ENCODE peak calls at places on chromosomes 1 and 21, in nine cellular contexts. S is fibroblast of the aortic adventitia, Z is OCI-LY7, K is cardiac muscle cell, P is AG04450, L is uterus, A is fibroblast of lung, W is neuronal stem cell, N is upper lobe of right lung. F is an unnamed sample.

GRCh38 chr1:94236630-94237290 is 624 bp downstream of the ARHGAP29 start:
- DNase-seq in S (peak), Z (no peak), K (peak), P (no peak), L (peak), A (peak), W (no peak), N (no peak), F (no peak)

GRCh38 chr1:58932820-58933598 is 149.2 kb upstream of the JUN start:
- DNase-seq in S (peak), Z (no peak), K (no peak), P (no peak), L (no peak), A (peak), W (no peak), N (peak), F (peak)

GRCh38 chr1:187067160-187067559 is 238.4 kb downstream of the PLA2G4A start:
- DNase-seq in S (no peak), Z (no peak), K (no peak), P (no peak), L (no peak), A (no peak), W (no peak), N (no peak), F (no peak)

GRCh38 chr1:240178366-240178765 is 86.7 kb downstream of the FMN2 start:
- DNase-seq in S (no peak), Z (no peak), K (no peak), P (no peak), L (no peak), A (no peak), W (no peak), N (no peak), F (no peak)

GRCh38 chr1:218568962-218569530 is 223.9 kb downstream of the TGFB2 start:
- DNase-seq in S (no peak), Z (no peak), K (no peak), P (no peak), L (no peak), A (no peak), W (no peak), N (no peak), F (no peak)

GRCh38 chr1:31672988-31673387 is 28.3 kb upstream of the PEF1 start:
- DNase-seq in S (no peak), Z (no peak), K (no peak), P (no peak), L (no peak), A (no peak), W (no peak), N (no peak), F (no peak)

GRCh38 chr1:11134352-11135266 is 34.9 kb upstream of the EXOSC10 start:
- DNase-seq in S (peak), Z (no peak), K (no peak), P (peak), L (no peak), A (peak), W (no peak), N (no peak), F (no peak)

GRCh38 chr21:38478782-38479181 is 19.5 kb downstream of the ERG start:
- DNase-seq in S (peak), Z (no peak), K (no peak), P (no peak), L (no peak), A (peak), W (no peak), N (no peak), F (no peak)

GRCh38 chr1:204991342-204991844 is 51.6 kb upstream of the CNTN2 start:
- DNase-seq in S (no peak), Z (no peak), K (no peak), P (no peak), L (no peak), A (no peak), W (peak), N (no peak), F (no peak)

GRCh38 chr1:156583821-156584622 is 4.5 kb downstream of the TTC24 start:
- DNase-seq in S (peak), Z (peak), K (peak), P (peak), L (peak), A (peak), W (peak), N (no peak), F (peak)

GRCh38 chr1:32142446-32143301 is 34.8 kb downstream of the KPNA6 start:
- DNase-seq in S (peak), Z (no peak), K (peak), P (peak), L (peak), A (peak), W (no peak), N (no peak), F (peak)

GRCh38 chr1:67850611-67851075 is 17.4 kb upstream of the GNG12 start:
- DNase-seq in S (peak), Z (no peak), K (no peak), P (no peak), L (peak), A (peak), W (no peak), N (peak), F (peak)

GRCh38 chr1:244010191-244010590 is 40.9 kb upstream of the ZBTB18 start:
- DNase-seq in S (no peak), Z (no peak), K (no peak), P (no peak), L (no peak), A (no peak), W (no peak), N (no peak), F (no peak)

GRCh38 chr1:91697322-91698260 is 188.4 kb downstream of the TGFBR3 start:
- DNase-seq in S (peak), Z (no peak), K (no peak), P (no peak), L (no peak), A (peak), W (no peak), N (no peak), F (no peak)

GRCh38 chr1:17059391-17060128 is 5.7 kb upstream of the SDHB start:
- DNase-seq in S (peak), Z (peak), K (peak), P (peak), L (peak), A (peak), W (peak), N (peak), F (no peak)

GRCh38 chr1:30868833-30869435 is 39.6 kb downstream of the SDC3 start:
- DNase-seq in S (no peak), Z (no peak), K (no peak), P (no peak), L (no peak), A (no peak), W (no peak), N (no peak), F (no peak)

GRCh38 chr1:232238009-232238408 is 391.9 kb downstream of the SIPA1L2 start:
- DNase-seq in S (no peak), Z (no peak), K (no peak), P (no peak), L (no peak), A (no peak), W (no peak), N (no peak), F (no peak)

GRCh38 chr1:160420881-160421842 is 20.8 kb downstream of the VANGL2 start:
- DNase-seq in S (no peak), Z (no peak), K (no peak), P (no peak), L (no peak), A (no peak), W (no peak), N (no peak), F (no peak)

GRCh38 chr1:29639741-29640427 is 403.6 kb downstream of the PTPRU start:
- DNase-seq in S (peak), Z (no peak), K (no peak), P (peak), L (no peak), A (peak), W (no peak), N (no peak), F (peak)

GRCh38 chr1:116556289-116557006 is 14.4 kb downstream of the CD58 start:
- DNase-seq in S (peak), Z (no peak), K (no peak), P (no peak), L (no peak), A (peak), W (no peak), N (peak), F (no peak)

GRCh38 chr1:116185161-116185701 is 74.0 kb downstream of the MAB21L3 start:
- DNase-seq in S (peak), Z (no peak), K (no peak), P (no peak), L (no peak), A (no peak), W (no peak), N (no peak), F (no peak)

GRCh38 chr1:19033926-19034680 is 77.6 kb upstream of the IFFO2 start:
- DNase-seq in S (peak), Z (no peak), K (no peak), P (no peak), L (peak), A (no peak), W (no peak), N (peak), F (no peak)

GRCh38 chr1:81220614-81221071 is 580.1 kb upstream of the ADGRL2 start:
- DNase-seq in S (no peak), Z (no peak), K (no peak), P (no peak), L (no peak), A (no peak), W (no peak), N (no peak), F (no peak)

GRCh38 chr1:245007686-245008085 is 143.3 kb upstream of the HNRNPU start:
- DNase-seq in S (peak), Z (no peak), K (no peak), P (no peak), L (no peak), A (no peak), W (no peak), N (no peak), F (no peak)

GRCh38 chr21:41894922-41895557 is 15.9 kb upstream of the PRDM15 start:
- DNase-seq in S (peak), Z (no peak), K (no peak), P (peak), L (no peak), A (peak), W (no peak), N (no peak), F (peak)

GRCh38 chr1:86370627-86371026 is 25.5 kb downstream of the ODF2L start:
- DNase-seq in S (peak), Z (no peak), K (no peak), P (no peak), L (no peak), A (peak), W (no peak), N (no peak), F (no peak)

GRCh38 chr1:235012436-235013210 is 116.0 kb downstream of the TOMM20 start:
- DNase-seq in S (no peak), Z (no peak), K (no peak), P (no peak), L (no peak), A (no peak), W (no peak), N (no peak), F (no peak)

GRCh38 chr1:235013512-235013911 is 115.1 kb downstream of the TOMM20 start:
- DNase-seq in S (no peak), Z (no peak), K (no peak), P (no peak), L (no peak), A (no peak), W (no peak), N (no peak), F (no peak)

GRCh38 chr1:235015291-235015990 is 113.2 kb downstream of the TOMM20 start:
- DNase-seq in S (no peak), Z (no peak), K (no peak), P (no peak), L (no peak), A (no peak), W (no peak), N (no peak), F (no peak)

GRCh38 chr1:235017191-235017590 is 111.4 kb downstream of the TOMM20 start:
- DNase-seq in S (no peak), Z (no peak), K (no peak), P (no peak), L (no peak), A (no peak), W (no peak), N (no peak), F (no peak)

GRCh38 chr1:235014756-235015155 is 113.9 kb downstream of the TOMM20 start:
- DNase-seq in S (no peak), Z (no peak), K (no peak), P (no peak), L (no peak), A (no peak), W (no peak), N (no peak), F (no peak)
- H3K4me3 ChIP-seq in S (no peak), Z (no peak), K (no peak), P (no peak), L (no peak), A (no peak), W (no peak), N (no peak), F (no peak)

GRCh38 chr1:236556606-236557005 is 32.8 kb downstream of the LGALS8 start:
- DNase-seq in S (no peak), Z (no peak), K (no peak), P (no peak), L (no peak), A (no peak), W (no peak), N (no peak), F (no peak)
- H3K4me3 ChIP-seq in S (no peak), Z (no peak), K (no peak), P (no peak), L (no peak), A (no peak), W (no peak), N (no peak), F (no peak)

DNA sequence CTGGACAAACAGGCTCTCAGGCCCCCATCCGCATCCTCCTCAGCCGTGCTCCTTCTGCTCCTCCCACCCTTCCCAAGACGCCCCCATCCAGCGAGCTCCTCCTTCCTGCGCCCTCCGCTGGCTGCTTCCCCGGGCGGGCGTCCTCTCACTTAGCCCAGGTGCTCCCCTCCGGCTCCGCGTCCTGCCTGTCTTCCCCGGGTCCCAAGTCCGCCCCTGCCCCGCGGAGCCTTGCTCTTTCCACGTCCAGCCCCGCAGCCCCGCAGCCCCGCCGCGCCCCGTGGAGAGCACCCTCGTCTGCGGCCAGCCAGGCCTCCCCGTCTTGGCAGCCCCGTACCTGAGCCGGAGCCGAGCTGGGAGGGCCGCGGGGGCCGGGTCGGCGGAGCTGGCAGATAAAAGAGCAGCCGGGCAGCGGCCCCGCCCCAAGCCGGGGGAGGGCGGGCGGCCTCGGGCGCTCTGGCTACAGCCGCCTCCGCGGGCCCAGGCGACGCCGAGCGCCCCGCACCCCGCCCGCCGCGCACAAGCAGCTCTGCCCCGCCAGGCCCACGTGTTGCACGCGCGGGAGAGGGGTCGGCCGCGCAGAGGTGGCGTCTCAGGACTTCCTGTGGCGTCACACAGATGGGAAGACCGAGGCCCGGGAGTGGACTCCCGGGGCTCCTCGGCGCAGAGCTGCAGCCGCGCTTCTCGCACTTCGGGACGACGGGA is at the start of gene PAQR7:
- DNase-seq in S (peak), Z (peak), K (peak), P (no peak), L (peak), A (peak), W (peak), N (peak), F (no peak)
- H3K4me3 ChIP-seq in S (peak), Z (peak), K (peak), P (peak), L (peak), A (peak), W (peak), N (peak), F (peak)

DNA sequence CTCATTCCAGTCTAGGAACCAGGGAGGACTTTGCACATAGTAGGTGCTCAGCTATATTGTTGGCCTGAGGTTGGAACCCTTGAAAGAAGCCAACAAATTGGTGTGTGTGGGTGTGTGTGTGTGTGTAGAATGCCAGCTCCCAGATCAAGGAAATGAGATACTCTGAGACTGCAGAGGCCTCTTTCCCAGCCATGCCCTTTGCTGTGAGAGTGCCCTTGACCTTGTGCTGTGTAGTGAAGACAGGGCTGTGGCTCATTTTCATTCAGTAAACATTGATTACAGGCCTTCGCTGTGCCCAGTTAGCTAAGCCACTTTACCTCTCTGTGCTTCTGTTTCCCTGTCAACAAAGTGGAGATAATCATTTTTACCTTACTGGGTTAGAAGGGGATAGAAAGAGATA is 3.2 kb downstream of the CYP4B1 start:
- DNase-seq in S (no peak), Z (no peak), K (no peak), P (no peak), L (no peak), A (no peak), W (no peak), N (no peak), F (no peak)
- H3K4me3 ChIP-seq in S (no peak), Z (no peak), K (no peak), P (no peak), L (no peak), A (no peak), W (no peak), N (peak), F (no peak)

GRCh38 chr1:65332821-65333220 is 23.5 kb downstream of the DNAJC6 start:
- DNase-seq in S (no peak), Z (no peak), K (no peak), P (no peak), L (no peak), A (no peak), W (no peak), N (no peak), F (no peak)
- H3K4me3 ChIP-seq in S (no peak), Z (no peak), K (no peak), P (no peak), L (no peak), A (no peak), W (no peak), N (no peak), F (no peak)

DNA sequence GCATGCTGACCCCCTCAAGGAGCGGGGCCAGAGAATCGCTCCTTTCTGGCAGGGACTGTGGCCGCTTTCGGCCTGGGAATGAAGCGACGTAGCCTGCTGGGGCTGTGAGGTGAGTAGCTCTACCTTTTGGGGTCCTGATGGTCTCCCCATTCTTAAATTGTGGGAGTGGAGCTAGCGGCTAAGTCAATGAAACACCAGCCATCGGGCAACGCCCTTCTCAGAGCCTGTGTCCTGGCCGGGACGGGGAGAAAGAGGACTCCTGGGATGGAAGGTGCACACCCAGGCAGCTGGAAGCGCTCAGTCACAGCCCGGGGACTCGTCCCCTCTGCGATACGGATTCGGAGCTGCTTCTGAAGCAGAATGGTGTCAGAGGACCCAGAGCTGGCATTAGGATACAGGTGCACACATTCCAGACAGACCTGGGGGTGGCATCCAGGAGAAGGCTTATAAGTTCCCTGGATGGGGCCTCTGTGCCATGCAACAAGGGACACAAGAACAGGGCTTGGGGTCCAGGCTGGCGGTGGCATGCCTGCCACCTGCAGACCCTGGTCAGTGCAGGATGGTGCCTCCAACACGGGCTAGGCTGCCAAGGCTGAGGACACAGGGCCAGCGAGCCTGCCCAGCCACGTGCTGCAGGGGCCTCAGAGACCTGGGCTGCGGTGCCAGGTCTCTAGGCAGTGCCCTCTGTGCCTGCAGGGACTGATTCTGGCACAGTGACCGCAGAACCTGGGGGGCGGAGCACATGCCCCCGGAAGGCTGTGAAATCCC is 945 bp upstream of the WNT9A start:
- DNase-seq in S (no peak), Z (no peak), K (no peak), P (no peak), L (peak), A (no peak), W (no peak), N (peak), F (no peak)
- H3K4me3 ChIP-seq in S (peak), Z (no peak), K (peak), P (peak), L (peak), A (peak), W (peak), N (peak), F (peak)

GRCh38 chr21:15050588-15051377 is 14.0 kb downstream of the NRIP1 start:
- DNase-seq in S (no peak), Z (no peak), K (no peak), P (no peak), L (no peak), A (no peak), W (no peak), N (no peak), F (no peak)

GRCh38 chr21:15053531-15053930 is 11.3 kb downstream of the NRIP1 start:
- DNase-seq in S (no peak), Z (no peak), K (no peak), P (no peak), L (no peak), A (no peak), W (no peak), N (no peak), F (no peak)

GRCh38 chr21:15054606-15055239 is 10.1 kb downstream of the NRIP1 start:
- DNase-seq in S (no peak), Z (no peak), K (no peak), P (no peak), L (no peak), A (no peak), W (no peak), N (no peak), F (no peak)

GRCh38 chr21:15054089-15054488 is 10.7 kb downstream of the NRIP1 start:
- DNase-seq in S (no peak), Z (no peak), K (no peak), P (no peak), L (no peak), A (no peak), W (no peak), N (no peak), F (no peak)

DNA sequence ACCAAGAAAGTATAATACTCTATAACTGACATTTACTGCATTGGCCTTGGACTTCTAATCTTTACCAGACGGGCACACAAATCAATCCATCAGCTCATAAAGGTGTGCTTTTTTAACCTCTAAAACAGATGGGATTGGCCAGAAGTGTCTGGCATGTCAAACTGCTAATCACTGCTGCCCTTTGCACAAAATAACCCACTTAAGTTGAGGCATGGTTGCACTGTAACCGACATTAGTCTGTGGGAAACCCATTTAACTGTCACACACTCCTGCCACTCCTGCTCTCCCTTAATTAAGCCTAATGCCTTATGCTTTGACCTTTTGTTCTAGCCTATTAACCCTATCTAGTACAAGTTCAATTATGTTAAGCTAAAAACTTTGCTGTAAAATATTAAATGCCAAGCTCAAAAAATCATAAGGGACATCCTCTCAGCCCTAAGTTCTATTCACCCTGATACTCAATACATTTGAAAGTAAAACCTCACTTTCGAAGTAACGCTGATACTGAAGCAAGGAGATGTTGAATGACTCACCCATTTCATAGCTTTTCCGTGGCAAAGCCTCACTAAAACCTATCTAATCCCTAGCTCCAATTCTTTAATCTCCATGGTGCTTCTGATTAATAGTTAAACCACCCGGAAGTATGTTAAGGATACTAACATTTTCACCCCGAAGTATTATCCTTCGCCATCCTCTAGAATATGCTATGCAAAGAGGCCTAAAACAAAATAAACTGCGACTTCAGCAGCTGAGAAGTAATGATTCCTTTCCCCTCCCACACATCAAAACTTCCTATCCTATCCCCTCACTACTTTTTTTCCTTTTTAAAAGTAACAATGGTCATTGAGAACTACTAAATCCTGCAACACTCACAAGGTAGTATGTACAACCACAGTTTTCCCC is 12.9 kb downstream of the NRIP1 start:
- DNase-seq in S (no peak), Z (no peak), K (peak), P (no peak), L (no peak), A (no peak), W (no peak), N (no peak), F (no peak)
- H3K4me3 ChIP-seq in S (no peak), Z (no peak), K (no peak), P (no peak), L (no peak), A (no peak), W (no peak), N (no peak), F (peak)